ENCODE peak calls at places on chromosomes 12 and 14, in four cellular contexts. One of them, this sample, is unnamed.

GRCh38 chr12:56377310-56377988 is 14.8 kb upstream of the APOF start:
- DNase-seq in A549: peak; percentile 48
- DNase-seq in K562: peak; percentile 67
- DNase-seq in IMR-90: peak; percentile 62
- DNase-seq in this sample: no peak

GRCh38 chr14:39368261-39368959 is 63.8 kb downstream of the FBXO33 start:
- DNase-seq in K562: peak; percentile 9
- DNase-seq in IMR-90: peak; percentile 78
- DNase-seq in A549: peak; percentile 77
- DNase-seq in this sample: no peak

GRCh38 chr14:36820901-36821300 is 159.2 kb downstream of the PAX9 start:
- DNase-seq in IMR-90: no peak
- DNase-seq in A549: no peak
- DNase-seq in K562: no peak
- DNase-seq in this sample: no peak

GRCh38 chr14:79608426-79608825 is 602.9 kb downstream of the DIO2 start:
- DNase-seq in A549: no peak
- DNase-seq in IMR-90: no peak
- DNase-seq in K562: no peak
- DNase-seq in this sample: no peak

GRCh38 chr12:69844836-69845235 is 19.8 kb downstream of the MYRFL start:
- DNase-seq in K562: no peak
- DNase-seq in A549: no peak
- DNase-seq in IMR-90: no peak
- DNase-seq in this sample: no peak

GRCh38 chr12:55955800-55956508 is 9.9 kb downstream of the PMEL start:
- DNase-seq in A549: peak; percentile 81
- DNase-seq in IMR-90: peak; percentile 76
- DNase-seq in K562: peak; percentile 80
- DNase-seq in this sample: no peak

GRCh38 chr12:41067941-41068645 is 120.0 kb upstream of the PDZRN4 start:
- DNase-seq in A549: peak; percentile 12
- DNase-seq in K562: no peak
- DNase-seq in IMR-90: no peak
- DNase-seq in this sample: no peak

GRCh38 chr12:16300222-16300621 is 22.7 kb upstream of the SLC15A5 start:
- DNase-seq in K562: no peak
- DNase-seq in IMR-90: peak; percentile 11
- DNase-seq in A549: no peak
- DNase-seq in this sample: no peak

GRCh38 chr14:94952097-94952496 is 182.2 kb upstream of the GSC start:
- DNase-seq in A549: no peak
- DNase-seq in IMR-90: no peak
- DNase-seq in K562: no peak
- DNase-seq in this sample: no peak

GRCh38 chr12:60100150-60100549 is 504.3 kb downstream of the SLC16A7 start:
- DNase-seq in IMR-90: peak; percentile 48
- DNase-seq in K562: no peak
- DNase-seq in A549: no peak
- DNase-seq in this sample: no peak

GRCh38 chr14:61193471-61193870 is 87.7 kb downstream of the TMEM30B start:
- DNase-seq in A549: no peak
- DNase-seq in K562: no peak
- DNase-seq in IMR-90: no peak
- DNase-seq in this sample: no peak

GRCh38 chr12:55929306-55929791 is 1.6 kb upstream of the DGKA start:
- DNase-seq in IMR-90: no peak
- DNase-seq in A549: no peak
- DNase-seq in K562: no peak
- DNase-seq in this sample: peak; percentile 70

GRCh38 chr12:40106202-40106533 is 287 bp upstream of the SLC2A13 start:
- DNase-seq in IMR-90: no peak
- DNase-seq in K562: no peak
- DNase-seq in A549: no peak
- DNase-seq in this sample: no peak

GRCh38 chr14:74586681-74587362 is 25.2 kb downstream of the LTBP2 start:
- DNase-seq in A549: no peak
- DNase-seq in IMR-90: no peak
- DNase-seq in K562: no peak
- DNase-seq in this sample: no peak

GRCh38 chr12:82182601-82183000 is 175.6 kb downstream of the CCDC59 start:
- DNase-seq in A549: no peak
- DNase-seq in IMR-90: no peak
- DNase-seq in K562: no peak
- DNase-seq in this sample: no peak

GRCh38 chr12:114982760-114983159 is 298.8 kb upstream of the TBX3 start:
- DNase-seq in A549: peak; percentile 45
- DNase-seq in K562: peak; percentile 29
- DNase-seq in IMR-90: no peak
- DNase-seq in this sample: no peak

GRCh38 chr14:90607141-90607540 is 209.1 kb downstream of the TTC7B start:
- DNase-seq in K562: no peak
- DNase-seq in IMR-90: no peak
- DNase-seq in A549: no peak
- DNase-seq in this sample: no peak

GRCh38 chr14:35121026-35121886 is 534 bp downstream of the PPP2R3C start:
- DNase-seq in A549: no peak
- DNase-seq in IMR-90: no peak
- DNase-seq in K562: no peak
- DNase-seq in this sample: no peak

GRCh38 chr12:129659927-129660326 is 243.9 kb downstream of the TMEM132D start:
- DNase-seq in IMR-90: no peak
- DNase-seq in K562: peak; percentile 15
- DNase-seq in A549: no peak
- DNase-seq in this sample: no peak

GRCh38 chr12:52274521-52274920 is at the start of gene KRT86:
- DNase-seq in K562: no peak
- DNase-seq in IMR-90: no peak
- DNase-seq in A549: no peak
- DNase-seq in this sample: no peak

GRCh38 chr14:91580886-91581615 is 70.9 kb upstream of the PPP4R3A start:
- DNase-seq in A549: no peak
- DNase-seq in K562: no peak
- DNase-seq in IMR-90: no peak
- DNase-seq in this sample: no peak

GRCh38 chr14:77565289-77566081 is 51.0 kb downstream of the SPTLC2 start:
- DNase-seq in A549: no peak
- DNase-seq in IMR-90: peak; percentile 70
- DNase-seq in K562: no peak
- DNase-seq in this sample: no peak
- TF ChIP-seq ELK1 in A549: no peak
- TF ChIP-seq ELK1 in IMR-90: no peak
- TF ChIP-seq ELK1 in K562: no peak
- TF ChIP-seq ELK1 in this sample: no peak

GRCh38 chr14:78172428-78172827 is 2.3 kb downstream of the NRXN3 start:
- DNase-seq in K562: no peak
- DNase-seq in A549: no peak
- DNase-seq in IMR-90: no peak
- DNase-seq in this sample: no peak
- TF ChIP-seq ELK1 in K562: no peak
- TF ChIP-seq ELK1 in A549: no peak
- TF ChIP-seq ELK1 in IMR-90: no peak
- TF ChIP-seq ELK1 in this sample: no peak

GRCh38 chr12:120242275-120242799 is 23.2 kb downstream of the PXN start:
- DNase-seq in A549: no peak
- DNase-seq in IMR-90: no peak
- DNase-seq in K562: peak; percentile 76
- DNase-seq in this sample: no peak
- TF ChIP-seq ELK1 in A549: no peak
- TF ChIP-seq ELK1 in IMR-90: no peak
- TF ChIP-seq ELK1 in K562: no peak
- TF ChIP-seq ELK1 in this sample: no peak

DNA sequence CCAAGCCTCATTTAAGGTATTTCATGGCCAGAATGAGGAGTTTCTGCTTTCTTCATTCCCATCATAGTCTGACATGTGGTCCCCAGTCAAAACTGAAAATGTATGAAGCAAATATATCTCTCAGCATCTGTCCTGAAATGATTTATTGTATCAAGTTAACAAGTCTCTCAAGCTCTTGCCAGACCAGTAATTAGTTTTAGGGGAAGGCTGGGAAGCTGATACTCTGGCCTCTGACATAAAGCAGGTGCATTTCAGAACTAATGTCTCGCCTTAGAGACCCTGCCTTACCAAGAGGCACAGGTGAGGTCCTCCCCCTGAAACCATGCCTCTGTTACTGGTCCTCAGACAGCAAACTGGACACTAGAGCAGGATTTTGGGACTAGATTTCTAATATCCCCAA is 266.5 kb downstream of the SLC15A4 start:
- DNase-seq in K562: no peak
- DNase-seq in IMR-90: no peak
- DNase-seq in A549: no peak
- DNase-seq in this sample: no peak
- TF ChIP-seq ELK1 in K562: no peak
- TF ChIP-seq ELK1 in IMR-90: no peak
- TF ChIP-seq ELK1 in A549: no peak
- TF ChIP-seq ELK1 in this sample: no peak

GRCh38 chr14:103118019-103118662 is 5.1 kb upstream of the TNFAIP2 start:
- DNase-seq in IMR-90: peak; percentile 35
- DNase-seq in A549: no peak
- DNase-seq in K562: no peak
- DNase-seq in this sample: no peak

GRCh38 chr14:103121161-103121845 is 2.0 kb upstream of the TNFAIP2 start:
- DNase-seq in A549: peak; percentile 77
- DNase-seq in K562: no peak
- DNase-seq in IMR-90: no peak
- DNase-seq in this sample: no peak

GRCh38 chr14:103116645-103117044 is 6.6 kb upstream of the TNFAIP2 start:
- DNase-seq in A549: no peak
- DNase-seq in IMR-90: no peak
- DNase-seq in K562: no peak
- DNase-seq in this sample: no peak

GRCh38 chr14:103115845-103116572 is 7.3 kb upstream of the TNFAIP2 start:
- DNase-seq in K562: no peak
- DNase-seq in IMR-90: peak; percentile 76
- DNase-seq in A549: peak; percentile 72
- DNase-seq in this sample: no peak

GRCh38 chr14:103118663-103119404 is 4.4 kb upstream of the TNFAIP2 start:
- DNase-seq in IMR-90: no peak
- DNase-seq in K562: peak; percentile 61
- DNase-seq in A549: no peak
- DNase-seq in this sample: no peak
- TF ChIP-seq ELK1 in IMR-90: no peak
- TF ChIP-seq ELK1 in K562: no peak
- TF ChIP-seq ELK1 in A549: no peak
- TF ChIP-seq ELK1 in this sample: no peak

DNA sequence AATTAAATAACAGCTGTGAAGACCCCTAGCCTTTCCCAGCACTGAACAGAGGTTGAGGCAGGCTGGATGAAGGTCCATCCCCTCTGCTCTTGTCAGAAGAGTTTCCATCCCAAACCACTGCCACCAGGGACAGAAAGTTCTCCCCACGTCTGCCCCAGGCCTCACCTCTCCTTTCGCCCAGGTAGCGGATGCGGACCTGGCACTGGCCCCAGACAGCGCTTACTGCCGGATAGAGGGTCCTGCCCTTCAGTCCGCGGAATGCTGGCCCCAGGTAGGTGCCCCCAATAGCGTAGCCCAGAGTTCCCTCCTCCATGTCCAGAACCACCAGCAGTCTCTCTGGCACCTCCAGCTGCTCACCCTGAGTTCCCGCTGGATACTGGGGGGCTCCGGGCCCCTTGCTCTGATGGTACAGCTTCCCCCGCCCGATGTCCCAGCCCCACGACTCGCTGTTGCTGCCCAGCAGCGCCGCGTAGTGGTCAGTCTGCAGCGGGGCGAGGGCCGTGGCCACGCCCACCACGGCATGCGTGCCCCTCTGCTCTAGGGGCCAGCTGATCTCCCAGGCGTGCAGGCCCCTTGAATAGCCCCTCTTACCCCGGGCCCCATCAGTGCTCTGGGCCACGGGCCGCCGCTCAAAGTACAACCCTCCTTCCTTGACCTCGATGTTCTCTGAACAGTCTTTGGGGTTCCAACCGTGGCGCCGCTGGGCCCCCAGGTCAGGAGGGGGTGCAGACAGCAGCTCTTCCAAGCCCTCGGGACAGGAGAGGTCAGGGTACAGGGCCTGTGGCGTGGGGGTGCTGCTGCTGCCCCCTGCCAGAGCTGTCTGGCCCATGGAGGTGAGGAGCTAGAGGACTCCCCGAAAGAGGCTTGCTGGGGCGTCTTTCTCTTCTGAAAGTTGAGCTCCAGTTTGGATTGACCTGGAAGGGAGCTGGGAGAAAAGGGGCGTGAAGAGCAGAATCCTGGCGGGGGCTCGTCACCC is 742 bp downstream of the SPSB2 start:
- DNase-seq in IMR-90: peak; percentile 64
- DNase-seq in K562: peak; percentile 62
- DNase-seq in A549: peak; percentile 81
- DNase-seq in this sample: peak; percentile 26
- TF ChIP-seq ELK1 in IMR-90: no peak
- TF ChIP-seq ELK1 in K562: no peak
- TF ChIP-seq ELK1 in A549: no peak
- TF ChIP-seq ELK1 in this sample: no peak

DNA sequence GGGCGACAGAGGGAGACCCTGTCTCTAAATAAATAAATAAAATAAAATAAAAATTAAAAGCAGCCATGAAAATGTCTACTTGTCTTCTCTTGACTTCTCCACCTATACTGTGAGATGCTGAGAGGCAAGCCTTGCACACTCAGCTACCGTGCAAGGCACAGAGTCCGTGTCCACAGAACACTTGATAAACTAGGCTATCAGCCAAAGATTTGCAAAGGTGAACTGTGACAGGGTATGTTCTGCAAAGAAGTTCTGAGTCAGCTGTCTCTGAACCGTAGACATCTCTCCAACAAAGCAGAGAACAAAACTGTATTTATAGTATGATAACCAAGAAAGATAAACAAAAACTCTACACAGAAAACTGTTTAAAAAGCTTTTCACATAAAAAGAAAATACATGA is 35.5 kb downstream of the STXBP6 start:
- DNase-seq in K562: no peak
- DNase-seq in A549: no peak
- DNase-seq in IMR-90: peak; percentile 31
- DNase-seq in this sample: no peak
- TF ChIP-seq ELK1 in K562: no peak
- TF ChIP-seq ELK1 in A549: no peak
- TF ChIP-seq ELK1 in IMR-90: no peak
- TF ChIP-seq ELK1 in this sample: no peak

DNA sequence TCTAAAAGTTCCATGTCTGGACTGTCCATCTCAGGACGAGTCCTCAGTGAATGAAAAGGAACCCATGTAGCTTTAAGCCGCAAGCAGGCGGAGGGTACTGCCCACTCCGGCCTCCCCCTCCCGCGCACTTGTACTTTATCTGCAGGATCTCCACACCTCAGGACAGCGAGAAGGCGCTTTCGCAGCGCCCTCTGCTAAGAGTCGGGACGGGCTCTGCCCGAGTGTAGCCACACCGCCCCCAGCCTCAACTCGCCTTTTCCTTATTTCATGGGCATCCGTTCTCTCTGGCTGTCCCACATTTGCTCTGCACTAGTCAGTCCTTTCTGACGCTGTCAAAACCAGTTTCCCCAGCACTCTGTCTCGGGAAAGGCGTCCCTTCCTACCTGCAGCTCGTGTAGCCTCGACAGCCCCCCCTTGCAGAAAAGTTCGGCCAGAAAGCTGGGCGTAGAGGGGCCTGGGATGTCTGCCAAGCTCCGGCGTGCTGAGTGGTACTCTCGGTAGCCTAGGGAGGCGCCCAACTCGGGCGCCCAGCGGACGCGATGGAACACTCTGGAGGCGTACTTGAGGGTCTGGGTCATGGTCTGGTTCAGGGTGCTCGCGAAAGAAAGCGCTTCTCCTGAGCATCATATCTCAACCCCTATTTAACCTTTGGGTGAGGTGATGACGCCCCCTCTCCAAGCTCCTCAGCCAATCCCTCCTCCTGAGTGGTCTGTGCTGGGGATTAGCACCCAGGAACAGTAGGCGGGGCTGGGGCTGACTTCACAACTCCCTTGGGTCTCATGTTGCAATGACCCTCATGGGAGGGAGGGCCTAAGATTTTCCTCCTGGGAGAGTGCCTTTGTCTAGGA is at the start of gene CYP27B1:
- DNase-seq in K562: peak; percentile 55
- DNase-seq in IMR-90: peak; percentile 7
- DNase-seq in A549: peak; percentile 54
- DNase-seq in this sample: no peak
- TF ChIP-seq ELK1 in K562: no peak
- TF ChIP-seq ELK1 in IMR-90: no peak
- TF ChIP-seq ELK1 in A549: no peak
- TF ChIP-seq ELK1 in this sample: no peak